ENCODE peak calls at places on chromosomes 12 and 14, in six cellular contexts. One of them, this sample, is unnamed.

GRCh38 chr12:58529114-58529665 is 391.1 kb downstream of the LRIG3 start:
- DNase-seq in lower leg skin: no peak
- DNase-seq in epithelial cell of esophagus: peak
- DNase-seq in H1: no peak
- DNase-seq in heart left ventricle: no peak
- DNase-seq in mucosa of descending colon: no peak
- DNase-seq in this sample: no peak

GRCh38 chr12:114916124-114916523 is 232.1 kb upstream of the TBX3 start:
- DNase-seq in epithelial cell of esophagus: no peak
- DNase-seq in mucosa of descending colon: no peak
- DNase-seq in H1: no peak
- DNase-seq in heart left ventricle: no peak
- DNase-seq in lower leg skin: no peak
- DNase-seq in this sample: no peak

GRCh38 chr12:52686063-52686462 is 5.9 kb upstream of the KRT1 start:
- DNase-seq in epithelial cell of esophagus: no peak
- DNase-seq in H1: no peak
- DNase-seq in lower leg skin: no peak
- DNase-seq in mucosa of descending colon: no peak
- DNase-seq in heart left ventricle: no peak
- DNase-seq in this sample: no peak

GRCh38 chr12:111311011-111311410 is 57.9 kb downstream of the PHETA1 start:
- DNase-seq in heart left ventricle: no peak
- DNase-seq in H1: no peak
- DNase-seq in lower leg skin: no peak
- DNase-seq in epithelial cell of esophagus: no peak
- DNase-seq in mucosa of descending colon: no peak
- DNase-seq in this sample: no peak

GRCh38 chr14:105442834-105443233 is 23.2 kb downstream of the MTA1 start:
- DNase-seq in lower leg skin: no peak
- DNase-seq in epithelial cell of esophagus: no peak
- DNase-seq in heart left ventricle: no peak
- DNase-seq in H1: no peak
- DNase-seq in mucosa of descending colon: no peak
- DNase-seq in this sample: no peak

GRCh38 chr14:64993263-64993662 is 6.6 kb downstream of the FNTB start:
- DNase-seq in epithelial cell of esophagus: no peak
- DNase-seq in lower leg skin: no peak
- DNase-seq in mucosa of descending colon: no peak
- DNase-seq in H1: no peak
- DNase-seq in heart left ventricle: no peak
- DNase-seq in this sample: no peak

GRCh38 chr12:49260831-49261363 is 4.0 kb upstream of the TUBA1C start:
- DNase-seq in H1: no peak
- DNase-seq in epithelial cell of esophagus: no peak
- DNase-seq in lower leg skin: no peak
- DNase-seq in heart left ventricle: no peak
- DNase-seq in mucosa of descending colon: no peak
- DNase-seq in this sample: no peak

GRCh38 chr12:14366211-14366762 is 805 bp downstream of the ATF7IP start:
- DNase-seq in epithelial cell of esophagus: peak
- DNase-seq in mucosa of descending colon: no peak
- DNase-seq in heart left ventricle: no peak
- DNase-seq in H1: no peak
- DNase-seq in lower leg skin: no peak
- DNase-seq in this sample: no peak

GRCh38 chr14:38290601-38291190 is 34.8 kb upstream of the CLEC14A start:
- DNase-seq in lower leg skin: no peak
- DNase-seq in H1: no peak
- DNase-seq in mucosa of descending colon: no peak
- DNase-seq in heart left ventricle: no peak
- DNase-seq in epithelial cell of esophagus: peak
- DNase-seq in this sample: no peak

GRCh38 chr14:72781476-72782181 is 112.3 kb downstream of the DPF3 start:
- DNase-seq in heart left ventricle: no peak
- DNase-seq in H1: no peak
- DNase-seq in lower leg skin: peak
- DNase-seq in epithelial cell of esophagus: peak
- DNase-seq in mucosa of descending colon: no peak
- DNase-seq in this sample: no peak

GRCh38 chr14:74875941-74876913 is at the start of gene PROX2:
- DNase-seq in H1: no peak
- DNase-seq in epithelial cell of esophagus: no peak
- DNase-seq in lower leg skin: no peak
- DNase-seq in mucosa of descending colon: no peak
- DNase-seq in heart left ventricle: no peak
- DNase-seq in this sample: no peak

GRCh38 chr14:88352299-88353097 is 29.4 kb upstream of the KCNK10 start:
- DNase-seq in heart left ventricle: no peak
- DNase-seq in epithelial cell of esophagus: peak
- DNase-seq in mucosa of descending colon: no peak
- DNase-seq in H1: no peak
- DNase-seq in lower leg skin: no peak
- DNase-seq in this sample: no peak

GRCh38 chr12:116598341-116599284 is 39.4 kb downstream of the MAP1LC3B2 start:
- DNase-seq in lower leg skin: no peak
- DNase-seq in H1: no peak
- DNase-seq in mucosa of descending colon: no peak
- DNase-seq in heart left ventricle: no peak
- DNase-seq in epithelial cell of esophagus: no peak
- DNase-seq in this sample: no peak

GRCh38 chr12:64610092-64610659 is at the start of gene RASSF3:
- DNase-seq in heart left ventricle: peak
- DNase-seq in H1: no peak
- DNase-seq in mucosa of descending colon: peak
- DNase-seq in lower leg skin: peak
- DNase-seq in epithelial cell of esophagus: peak
- DNase-seq in this sample: no peak

GRCh38 chr14:39015360-39015961 is 87.6 kb downstream of the SEC23A start:
- DNase-seq in mucosa of descending colon: no peak
- DNase-seq in heart left ventricle: no peak
- DNase-seq in lower leg skin: no peak
- DNase-seq in epithelial cell of esophagus: peak
- DNase-seq in H1: no peak
- DNase-seq in this sample: peak

GRCh38 chr12:103310871-103311270 is 184.9 kb downstream of the C12orf42 start:
- DNase-seq in lower leg skin: no peak
- DNase-seq in mucosa of descending colon: no peak
- DNase-seq in epithelial cell of esophagus: no peak
- DNase-seq in H1: no peak
- DNase-seq in heart left ventricle: no peak
- DNase-seq in this sample: no peak

GRCh38 chr12:51951199-51951842 is at the start of gene ACVR1B:
- DNase-seq in H1: no peak
- DNase-seq in epithelial cell of esophagus: peak
- DNase-seq in mucosa of descending colon: peak
- DNase-seq in heart left ventricle: peak
- DNase-seq in lower leg skin: peak
- DNase-seq in this sample: peak

GRCh38 chr12:58954002-58954401 is 33.7 kb upstream of the LRIG3 start:
- DNase-seq in heart left ventricle: no peak
- DNase-seq in H1: no peak
- DNase-seq in epithelial cell of esophagus: no peak
- DNase-seq in lower leg skin: no peak
- DNase-seq in mucosa of descending colon: no peak
- DNase-seq in this sample: no peak

GRCh38 chr14:52366796-52367315 is 52.7 kb downstream of the PTGER2 start:
- DNase-seq in lower leg skin: no peak
- DNase-seq in epithelial cell of esophagus: no peak
- DNase-seq in heart left ventricle: no peak
- DNase-seq in H1: no peak
- DNase-seq in mucosa of descending colon: no peak
- DNase-seq in this sample: no peak

GRCh38 chr12:6425588-6426531 is 18.9 kb upstream of the CD27 start:
- DNase-seq in mucosa of descending colon: no peak
- DNase-seq in epithelial cell of esophagus: no peak
- DNase-seq in heart left ventricle: no peak
- DNase-seq in lower leg skin: peak
- DNase-seq in H1: no peak
- DNase-seq in this sample: no peak

GRCh38 chr12:52884526-52885293 is 20.2 kb downstream of the KRT8 start:
- DNase-seq in lower leg skin: peak
- DNase-seq in mucosa of descending colon: peak
- DNase-seq in heart left ventricle: peak
- DNase-seq in epithelial cell of esophagus: peak
- DNase-seq in H1: no peak
- DNase-seq in this sample: no peak

GRCh38 chr12:124870515-124870914 is 6.9 kb upstream of the SCARB1 start:
- DNase-seq in heart left ventricle: no peak
- DNase-seq in epithelial cell of esophagus: no peak
- DNase-seq in H1: no peak
- DNase-seq in mucosa of descending colon: no peak
- DNase-seq in lower leg skin: no peak
- DNase-seq in this sample: no peak

GRCh38 chr14:90677484-90678045 is 138.7 kb downstream of the TTC7B start:
- DNase-seq in mucosa of descending colon: no peak
- DNase-seq in epithelial cell of esophagus: peak
- DNase-seq in lower leg skin: no peak
- DNase-seq in H1: no peak
- DNase-seq in heart left ventricle: no peak
- DNase-seq in this sample: no peak

GRCh38 chr12:120474092-120474960 is 4.8 kb upstream of the SRSF9 start:
- DNase-seq in heart left ventricle: no peak
- DNase-seq in H1: no peak
- DNase-seq in lower leg skin: no peak
- DNase-seq in mucosa of descending colon: no peak
- DNase-seq in epithelial cell of esophagus: peak
- DNase-seq in this sample: no peak

GRCh38 chr14:93086441-93087055 is 29.2 kb downstream of the ITPK1 start:
- DNase-seq in heart left ventricle: peak
- DNase-seq in mucosa of descending colon: no peak
- DNase-seq in epithelial cell of esophagus: peak
- DNase-seq in H1: no peak
- DNase-seq in lower leg skin: no peak
- DNase-seq in this sample: peak

GRCh38 chr14:44701563-44702263 is 194.6 kb upstream of the FSCB start:
- DNase-seq in mucosa of descending colon: no peak
- DNase-seq in heart left ventricle: no peak
- DNase-seq in lower leg skin: no peak
- DNase-seq in epithelial cell of esophagus: no peak
- DNase-seq in H1: no peak
- DNase-seq in this sample: no peak

GRCh38 chr12:56631790-56632700 is 1.9 kb upstream of the BAZ2A start:
- DNase-seq in heart left ventricle: peak
- DNase-seq in H1: no peak
- DNase-seq in lower leg skin: peak
- DNase-seq in epithelial cell of esophagus: peak
- DNase-seq in mucosa of descending colon: peak
- DNase-seq in this sample: peak

GRCh38 chr12:42696424-42697149 is 107.0 kb upstream of the PRICKLE1 start:
- DNase-seq in lower leg skin: peak
- DNase-seq in epithelial cell of esophagus: no peak
- DNase-seq in mucosa of descending colon: peak
- DNase-seq in H1: no peak
- DNase-seq in heart left ventricle: peak
- DNase-seq in this sample: no peak

GRCh38 chr14:65879218-65880009 is 466.9 kb downstream of the FUT8 start:
- DNase-seq in epithelial cell of esophagus: peak
- DNase-seq in heart left ventricle: no peak
- DNase-seq in mucosa of descending colon: no peak
- DNase-seq in lower leg skin: no peak
- DNase-seq in H1: no peak
- DNase-seq in this sample: no peak

GRCh38 chr12:30925607-30926242 is 823 bp upstream of the TSPAN11 start:
- DNase-seq in heart left ventricle: no peak
- DNase-seq in H1: no peak
- DNase-seq in mucosa of descending colon: no peak
- DNase-seq in lower leg skin: no peak
- DNase-seq in epithelial cell of esophagus: no peak
- DNase-seq in this sample: no peak

GRCh38 chr12:21773799-21774198 is 707 bp downstream of the KCNJ8 start:
- DNase-seq in epithelial cell of esophagus: no peak
- DNase-seq in lower leg skin: no peak
- DNase-seq in mucosa of descending colon: no peak
- DNase-seq in heart left ventricle: no peak
- DNase-seq in H1: no peak
- DNase-seq in this sample: no peak
- H3K4me3 ChIP-seq in epithelial cell of esophagus: no peak
- H3K4me3 ChIP-seq in lower leg skin: no peak
- H3K4me3 ChIP-seq in mucosa of descending colon: no peak
- H3K4me3 ChIP-seq in heart left ventricle: peak
- H3K4me3 ChIP-seq in H1: no peak
- H3K4me3 ChIP-seq in this sample: no peak

DNA sequence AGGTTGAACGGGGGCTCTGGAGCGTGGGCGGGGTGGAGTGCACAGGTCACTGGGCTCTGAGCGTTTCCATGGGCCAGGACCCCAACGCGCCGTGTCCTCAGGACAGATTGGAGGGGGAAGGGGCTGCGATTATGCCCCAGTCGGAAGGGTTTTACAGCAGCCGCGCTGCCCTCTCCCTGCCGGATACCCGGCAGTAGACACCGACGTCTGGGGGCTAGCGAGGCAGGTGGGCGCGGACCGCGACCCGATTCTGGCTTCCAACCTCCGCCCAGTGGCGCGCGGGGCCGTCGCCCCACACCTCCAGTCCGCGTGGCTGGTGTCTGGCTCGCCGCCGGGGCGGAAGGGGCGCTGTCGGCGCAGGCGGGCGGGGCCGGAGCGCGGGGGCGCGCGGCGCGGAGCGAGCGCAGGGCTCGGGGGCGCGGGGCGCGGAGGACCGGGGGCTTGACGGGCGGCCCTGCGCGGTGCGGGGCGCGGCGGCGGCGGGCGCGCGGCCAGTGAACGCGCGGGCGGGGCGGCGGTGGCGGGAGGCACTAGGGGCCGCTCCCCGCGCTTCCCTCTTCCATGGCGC is 2.4 kb upstream of the KIF26A start:
- DNase-seq in heart left ventricle: peak
- DNase-seq in mucosa of descending colon: peak
- DNase-seq in H1: no peak
- DNase-seq in lower leg skin: no peak
- DNase-seq in epithelial cell of esophagus: no peak
- DNase-seq in this sample: no peak
- TF ChIP-seq CTCF in heart left ventricle: no peak
- TF ChIP-seq CTCF in mucosa of descending colon: no peak
- TF ChIP-seq CTCF in H1: no peak
- TF ChIP-seq CTCF in lower leg skin: no peak
- TF ChIP-seq CTCF in epithelial cell of esophagus: no peak
- TF ChIP-seq CTCF in this sample: no peak

DNA sequence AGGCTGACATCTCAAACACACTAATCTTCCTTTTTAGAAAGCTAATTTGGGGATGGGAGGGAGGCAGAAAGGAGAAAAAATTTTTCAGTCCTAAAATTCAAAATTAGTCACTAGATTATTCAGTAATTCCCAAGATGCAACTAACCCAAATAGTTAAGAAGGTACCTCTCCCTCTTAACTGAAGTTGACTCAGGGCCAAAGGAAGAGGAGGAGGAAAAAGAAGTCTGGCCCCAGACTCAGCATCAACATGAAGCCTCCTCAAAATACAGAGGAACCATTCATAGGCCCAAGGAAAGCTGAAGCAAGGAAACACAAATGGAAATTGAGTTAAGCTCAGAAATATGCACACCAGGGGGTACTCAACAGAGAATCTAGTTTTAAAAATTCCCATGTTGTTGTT is 21.6 kb downstream of the CBX5 start:
- DNase-seq in epithelial cell of esophagus: no peak
- DNase-seq in heart left ventricle: no peak
- DNase-seq in mucosa of descending colon: no peak
- DNase-seq in H1: no peak
- DNase-seq in lower leg skin: no peak
- DNase-seq in this sample: no peak
- H3K4me3 ChIP-seq in epithelial cell of esophagus: no peak
- H3K4me3 ChIP-seq in heart left ventricle: no peak
- H3K4me3 ChIP-seq in mucosa of descending colon: no peak
- H3K4me3 ChIP-seq in H1: peak
- H3K4me3 ChIP-seq in lower leg skin: no peak
- H3K4me3 ChIP-seq in this sample: no peak

GRCh38 chr12:4908694-4909396 is 860 bp upstream of the KCNA1 start:
- DNase-seq in heart left ventricle: no peak
- DNase-seq in mucosa of descending colon: no peak
- DNase-seq in H1: peak
- DNase-seq in lower leg skin: no peak
- DNase-seq in epithelial cell of esophagus: no peak
- DNase-seq in this sample: no peak
- TF ChIP-seq CTCF in heart left ventricle: peak
- TF ChIP-seq CTCF in mucosa of descending colon: no peak
- TF ChIP-seq CTCF in H1: peak
- TF ChIP-seq CTCF in lower leg skin: no peak
- TF ChIP-seq CTCF in epithelial cell of esophagus: no peak
- TF ChIP-seq CTCF in this sample: peak